ENCODE peak calls at places on chromosome 14, in ten cellular contexts. W is endodermal cell, S is GM10248, Z is psoas muscle, J is heart right ventricle, D is right lobe of liver, C is mucosa of descending colon, L is WTC11, X is GM23338, N is Caco-2. T is an unnamed sample.

GRCh38 chr14:80845877-80846276 is 95.7 kb downstream of the CEP128 start:
- DNase-seq in W (no peak), S (no peak), Z (no peak), J (no peak), D (no peak), C (no peak), L (no peak), X (no peak), N (no peak), T (no peak)

GRCh38 chr14:95297832-95298231 is 21.9 kb downstream of the CLMN start:
- DNase-seq in W (no peak), S (no peak), Z (no peak), J (no peak), D (no peak), C (peak; percentile 17), L (no peak), X (no peak), N (no peak), T (no peak)

GRCh38 chr14:37063467-37064240 is 108.8 kb downstream of the SLC25A21 start:
- DNase-seq in W (no peak), S (no peak), Z (no peak), J (no peak), D (no peak), C (no peak), L (no peak), X (no peak), N (no peak), T (no peak)

GRCh38 chr14:54772451-54772881 is 130.2 kb downstream of the GCH1 start:
- DNase-seq in W (no peak), S (no peak), Z (no peak), J (no peak), D (no peak), C (no peak), L (no peak), X (no peak), N (no peak), T (no peak)

GRCh38 chr14:38065101-38065762 is 142.5 kb upstream of the SSTR1 start:
- DNase-seq in W (no peak), S (no peak), Z (no peak), J (no peak), D (no peak), C (no peak), L (no peak), X (peak; percentile 29), N (no peak), T (no peak)

GRCh38 chr14:103362780-103363179 is 22.4 kb upstream of the MARK3 start:
- DNase-seq in W (no peak), S (no peak), Z (no peak), J (no peak), D (no peak), C (no peak), L (no peak), X (no peak), N (no peak), T (no peak)

GRCh38 chr14:75294649-75295033 is 16.0 kb downstream of the FOS start:
- DNase-seq in W (peak; percentile 78), S (no peak), Z (no peak), J (no peak), D (no peak), C (no peak), L (peak; percentile 32), X (peak; percentile 62), N (no peak), T (no peak)

GRCh38 chr14:106586098-106586704 is 1059.8 kb downstream of the TMEM121 start:
- DNase-seq in W (peak; percentile 49), S (peak; percentile 75), Z (no peak), J (no peak), D (no peak), C (peak; percentile 56), L (no peak), X (peak; percentile 1), N (peak; percentile 46), T (no peak)

GRCh38 chr14:102917056-102917385 is 5.4 kb upstream of the AMN start:
- DNase-seq in W (no peak), S (no peak), Z (peak; percentile 31), J (no peak), D (no peak), C (no peak), L (no peak), X (no peak), N (no peak), T (no peak)

GRCh38 chr14:94676495-94677238 is 64.5 kb downstream of the SERPINA3 start:
- DNase-seq in W (no peak), S (no peak), Z (no peak), J (no peak), D (no peak), C (no peak), L (no peak), X (no peak), N (no peak), T (no peak)

GRCh38 chr14:35446450-35446849 is 41.9 kb upstream of the NFKBIA start:
- DNase-seq in W (no peak), S (no peak), Z (no peak), J (no peak), D (no peak), C (no peak), L (no peak), X (no peak), N (no peak), T (no peak)

GRCh38 chr14:91985008-91985407 is 37.5 kb upstream of the FBLN5 start:
- DNase-seq in W (no peak), S (no peak), Z (no peak), J (no peak), D (no peak), C (no peak), L (no peak), X (no peak), N (no peak), T (no peak)
- TF ChIP-seq CTCF in W (no peak), S (no peak), Z (no peak), J (no peak), D (no peak), C (no peak), L (no peak), X (no peak), N (no peak), T (no peak)

GRCh38 chr14:104370256-104370870 is 209.2 kb upstream of the C14orf180 start:
- DNase-seq in W (peak; percentile 86), S (no peak), Z (peak; percentile 37), J (peak; percentile 27), D (peak; percentile 37), C (no peak), L (peak; percentile 66), X (peak; percentile 74), N (peak; percentile 58), T (no peak)
- TF ChIP-seq CTCF in W (peak; percentile 78), S (no peak), Z (peak; percentile 28), J (peak; percentile 41), D (peak; percentile 48), C (no peak), L (no peak), X (peak; percentile 46), N (peak; percentile 22), T (no peak)

GRCh38 chr14:76564471-76565119 is 188.7 kb downstream of the ESRRB start:
- DNase-seq in W (peak; percentile 67), S (no peak), Z (no peak), J (no peak), D (no peak), C (no peak), L (peak; percentile 28), X (peak; percentile 69), N (no peak), T (no peak)
- TF ChIP-seq CTCF in W (peak; percentile 71), S (peak; percentile 12), Z (no peak), J (no peak), D (no peak), C (no peak), L (no peak), X (peak; percentile 59), N (no peak), T (no peak)

GRCh38 chr14:24351517-24351916 is 11.7 kb upstream of the RIPK3 start:
- DNase-seq in W (peak; percentile 28), S (no peak), Z (no peak), J (no peak), D (no peak), C (no peak), L (no peak), X (peak; percentile 28), N (no peak), T (no peak)
- TF ChIP-seq CTCF in W (peak; percentile 38), S (no peak), Z (no peak), J (no peak), D (no peak), C (no peak), L (no peak), X (peak; percentile 19), N (no peak), T (no peak)

GRCh38 chr14:23093993-23094665 is 807 bp downstream of the ACIN1 start:
- DNase-seq in W (no peak), S (no peak), Z (no peak), J (no peak), D (no peak), C (no peak), L (peak; percentile 86), X (peak; percentile 96), N (no peak), T (no peak)
- TF ChIP-seq CTCF in W (peak; percentile 54), S (peak; percentile 8), Z (no peak), J (no peak), D (no peak), C (no peak), L (no peak), X (peak; percentile 36), N (no peak), T (no peak)